ENCODE peak calls at places on chromosome 19, in six cellular contexts. K is Peyer's patch, L is right atrium auricular region, R is breast epithelium, U is lung, X is stomach. H is an unnamed sample.

GRCh38 chr19:39631178-39631577 is 24.5 kb upstream of the LGALS16 start:
- DNase-seq in K (no peak), L (no peak), R (no peak), U (no peak), X (no peak), H (no peak)

GRCh38 chr19:17932485-17933338 is at the start of gene CCDC124:
- DNase-seq in K (peak), L (peak), R (peak), U (peak), X (peak), H (peak)

GRCh38 chr19:34503546-34504272 is 22.2 kb downstream of the WTIP start:
- DNase-seq in K (no peak), L (peak), R (no peak), U (no peak), X (peak), H (no peak)

GRCh38 chr19:15453091-15453498 is 3.3 kb upstream of the WIZ start:
- DNase-seq in K (no peak), L (no peak), R (no peak), U (no peak), X (no peak), H (no peak)

GRCh38 chr19:33430674-33431277 is 57.3 kb downstream of the CEBPG start:
- DNase-seq in K (peak), L (no peak), R (peak), U (peak), X (peak), H (peak)

GRCh38 chr19:793775-794174 is 3.5 kb upstream of the PTBP1 start:
- DNase-seq in K (no peak), L (no peak), R (no peak), U (no peak), X (no peak), H (no peak)

GRCh38 chr19:6767081-6767356 is 216 bp downstream of the SH2D3A start:
- DNase-seq in K (no peak), L (no peak), R (no peak), U (no peak), X (no peak), H (no peak)

GRCh38 chr19:39001016-39001415 is 25.5 kb upstream of the FBXO17 start:
- DNase-seq in K (no peak), L (no peak), R (no peak), U (no peak), X (no peak), H (peak)

GRCh38 chr19:41998246-41999020 is 4.4 kb upstream of the ATP1A3 start:
- DNase-seq in K (no peak), L (no peak), R (no peak), U (no peak), X (peak), H (peak)

GRCh38 chr19:51784922-51785690 is 9.9 kb upstream of the FPR3 start:
- DNase-seq in K (no peak), L (peak), R (peak), U (peak), X (no peak), H (no peak)

GRCh38 chr19:41352609-41353465 is 885 bp downstream of the TGFB1 start:
- DNase-seq in K (peak), L (peak), R (peak), U (peak), X (peak), H (peak)

GRCh38 chr19:6056801-6057650 is 53.3 kb downstream of the RFX2 start:
- DNase-seq in K (no peak), L (peak), R (peak), U (peak), X (peak), H (no peak)

GRCh38 chr19:33905937-33906577 is 109.4 kb downstream of the KCTD15 start:
- DNase-seq in K (no peak), L (peak), R (peak), U (peak), X (peak), H (no peak)

GRCh38 chr19:280541-281007 is 10.6 kb downstream of the PLPP2 start:
- DNase-seq in K (no peak), L (peak), R (no peak), U (no peak), X (no peak), H (no peak)

GRCh38 chr19:51971624-51972023 is 15.0 kb downstream of the ZNF350 start:
- DNase-seq in K (no peak), L (no peak), R (no peak), U (no peak), X (no peak), H (peak)

DNA sequence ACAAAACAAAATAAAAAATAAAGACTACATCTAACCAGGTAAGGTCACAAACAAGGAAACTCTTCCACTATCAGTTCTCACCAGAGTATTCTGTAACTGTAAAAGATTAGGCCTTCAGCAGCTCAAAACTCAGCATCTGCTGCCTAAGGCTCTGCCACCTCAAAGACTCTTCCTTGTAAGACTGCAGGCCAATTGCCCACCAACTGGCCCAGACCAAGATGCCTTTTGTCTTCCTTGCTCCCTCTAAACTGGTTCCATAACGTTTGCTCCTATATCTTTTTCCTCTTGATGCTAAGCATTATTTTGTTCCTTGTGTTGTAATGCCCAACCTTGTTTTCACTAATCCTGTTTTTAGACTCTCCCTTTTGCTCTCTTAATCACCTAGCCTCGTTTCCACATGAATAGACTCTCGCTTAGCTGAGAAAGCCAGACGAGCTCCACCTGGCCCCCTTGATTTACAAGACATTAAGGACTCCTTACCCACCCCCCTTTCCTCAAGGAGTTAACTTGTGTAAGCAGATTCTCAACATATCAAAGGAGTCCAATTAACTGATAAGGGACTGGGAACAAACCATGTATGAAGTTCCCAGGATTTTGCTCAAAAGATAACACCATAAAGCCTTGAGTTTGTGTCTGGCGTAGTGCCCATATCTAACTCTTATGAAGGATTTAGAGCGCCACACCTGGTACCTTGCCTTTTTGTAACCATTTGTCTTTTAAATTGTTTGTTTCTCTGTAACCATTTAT is 1.5 kb downstream of the ZNF814 start:
- DNase-seq in K (no peak), L (no peak), R (no peak), U (no peak), X (no peak), H (peak)
- TF ChIP-seq CTCF in K (no peak), L (no peak), R (no peak), U (no peak), X (no peak), H (no peak)

GRCh38 chr19:4042731-4043082 is 24.0 kb downstream of the ZBTB7A start:
- DNase-seq in K (no peak), L (no peak), R (peak), U (peak), X (peak), H (no peak)
- H3K4me3 ChIP-seq in K (no peak), L (no peak), R (peak), U (no peak), X (no peak), H (no peak)

DNA sequence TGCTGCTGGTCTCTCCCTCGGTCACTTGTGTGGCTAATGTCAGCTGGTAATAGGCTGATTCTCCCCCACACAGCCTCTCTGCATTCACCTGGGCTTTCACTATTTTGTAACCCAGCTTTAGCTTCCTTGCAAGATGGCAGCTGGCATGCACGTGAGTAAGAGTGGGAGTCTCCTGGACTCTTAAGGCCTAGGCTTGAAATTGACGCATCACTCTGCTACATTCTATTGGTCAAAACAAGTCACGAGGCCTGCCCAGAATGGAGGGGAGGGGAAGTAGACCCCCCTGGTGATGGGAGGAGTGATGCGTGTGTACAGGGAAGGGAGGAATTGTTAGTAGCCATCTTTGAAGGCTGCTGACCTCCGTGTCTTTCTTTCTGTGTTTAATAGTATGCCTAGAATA is 24.9 kb upstream of the PNMA8B start:
- DNase-seq in K (no peak), L (no peak), R (no peak), U (no peak), X (no peak), H (no peak)
- TF ChIP-seq CTCF in K (no peak), L (no peak), R (no peak), U (no peak), X (no peak), H (no peak)

DNA sequence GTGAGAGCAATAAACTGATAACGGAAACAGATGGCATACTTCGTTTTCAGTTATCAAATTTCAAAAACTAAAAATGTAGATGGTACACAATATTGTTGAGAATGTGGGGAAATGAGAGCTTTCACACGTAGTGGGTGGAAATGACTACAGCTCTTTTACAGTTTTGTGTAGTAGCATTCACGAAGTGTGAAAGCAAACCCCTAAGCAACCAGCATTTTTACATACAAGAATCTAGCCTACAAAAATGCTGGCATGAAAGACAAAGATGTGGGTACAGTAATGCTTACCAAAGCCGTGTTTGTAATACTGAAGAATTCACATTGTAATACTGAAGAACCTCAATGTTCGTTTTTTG is 6.3 kb upstream of the ZNF283 start:
- DNase-seq in K (no peak), L (no peak), R (no peak), U (no peak), X (no peak), H (no peak)
- H3K4me3 ChIP-seq in K (peak), L (peak), R (peak), U (no peak), X (peak), H (peak)

DNA sequence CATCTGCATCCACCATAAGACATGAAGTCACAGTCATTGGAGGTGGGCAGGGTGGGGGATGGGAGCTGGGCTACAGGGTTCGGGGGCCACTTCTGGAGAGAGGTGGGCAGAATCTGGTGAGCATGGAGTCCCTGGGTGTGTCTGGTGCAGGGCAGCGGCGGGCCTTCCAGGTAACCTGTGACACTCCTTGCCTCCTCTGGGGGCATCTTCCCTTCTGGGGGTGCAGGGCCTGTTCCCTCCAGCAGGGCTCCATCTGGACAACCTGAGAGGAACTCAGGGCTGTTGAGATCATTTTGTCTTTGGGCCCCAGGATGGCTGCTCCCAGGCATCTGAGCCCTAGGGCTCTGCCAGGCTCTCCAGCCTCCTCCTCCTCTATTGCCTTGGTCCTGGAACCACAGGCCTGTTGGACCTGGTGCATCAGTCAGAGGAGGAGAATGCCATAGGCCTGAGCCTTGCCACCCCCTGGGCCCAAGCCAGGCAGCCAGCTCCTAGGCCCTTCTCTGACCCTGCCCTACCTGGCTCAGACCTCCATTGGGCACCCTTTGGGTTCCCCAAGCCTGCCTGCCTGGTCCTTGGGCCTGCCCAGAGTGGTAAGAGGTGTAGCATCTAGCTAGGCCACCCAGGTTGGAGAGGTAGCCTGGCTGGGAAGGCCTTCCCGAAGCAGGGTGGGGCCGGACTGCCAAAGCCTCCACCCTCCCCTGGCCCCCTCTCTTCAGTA is 13.4 kb downstream of the LYL1 start:
- DNase-seq in K (no peak), L (no peak), R (no peak), U (no peak), X (no peak), H (peak)
- TF ChIP-seq CTCF in K (no peak), L (no peak), R (peak), U (no peak), X (no peak), H (peak)

DNA sequence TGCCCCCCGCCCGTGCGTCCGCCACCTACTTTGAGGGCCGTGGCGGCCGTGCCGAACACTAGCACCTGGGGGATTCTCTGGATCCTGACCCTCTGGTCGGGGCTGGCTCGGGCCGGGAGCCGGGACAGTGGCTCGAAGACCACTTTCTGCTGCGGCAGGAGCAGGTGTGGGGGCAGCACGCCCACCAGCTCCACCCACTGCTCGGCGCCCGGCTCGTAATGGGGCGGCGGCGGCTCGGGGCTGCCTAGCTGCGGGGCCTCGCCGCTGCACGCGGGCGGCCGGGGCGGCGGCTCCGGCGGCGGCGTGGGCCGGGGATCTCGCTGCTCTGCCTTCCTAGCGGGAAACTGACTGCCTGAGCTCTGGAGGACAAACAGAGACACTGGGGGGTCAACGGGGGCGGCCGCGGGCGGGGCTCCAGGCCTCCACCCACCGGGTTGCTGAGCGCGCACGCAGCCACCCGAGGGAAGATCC is 26.4 kb downstream of the DCAF15 start:
- DNase-seq in K (no peak), L (no peak), R (no peak), U (no peak), X (no peak), H (no peak)
- H3K4me3 ChIP-seq in K (peak), L (peak), R (peak), U (no peak), X (peak), H (no peak)

GRCh38 chr19:48196933-48197665 is 26.6 kb downstream of the ZSWIM9 start:
- DNase-seq in K (no peak), L (no peak), R (no peak), U (no peak), X (no peak), H (peak)

GRCh38 chr19:48195106-48195830 is 24.8 kb downstream of the ZSWIM9 start:
- DNase-seq in K (no peak), L (no peak), R (no peak), U (no peak), X (no peak), H (no peak)

GRCh38 chr19:48196321-48196761 is 25.9 kb downstream of the ZSWIM9 start:
- DNase-seq in K (no peak), L (no peak), R (peak), U (no peak), X (no peak), H (no peak)

GRCh38 chr19:48192750-48193149 is 22.3 kb downstream of the ZSWIM9 start:
- DNase-seq in K (no peak), L (no peak), R (no peak), U (no peak), X (no peak), H (no peak)

DNA sequence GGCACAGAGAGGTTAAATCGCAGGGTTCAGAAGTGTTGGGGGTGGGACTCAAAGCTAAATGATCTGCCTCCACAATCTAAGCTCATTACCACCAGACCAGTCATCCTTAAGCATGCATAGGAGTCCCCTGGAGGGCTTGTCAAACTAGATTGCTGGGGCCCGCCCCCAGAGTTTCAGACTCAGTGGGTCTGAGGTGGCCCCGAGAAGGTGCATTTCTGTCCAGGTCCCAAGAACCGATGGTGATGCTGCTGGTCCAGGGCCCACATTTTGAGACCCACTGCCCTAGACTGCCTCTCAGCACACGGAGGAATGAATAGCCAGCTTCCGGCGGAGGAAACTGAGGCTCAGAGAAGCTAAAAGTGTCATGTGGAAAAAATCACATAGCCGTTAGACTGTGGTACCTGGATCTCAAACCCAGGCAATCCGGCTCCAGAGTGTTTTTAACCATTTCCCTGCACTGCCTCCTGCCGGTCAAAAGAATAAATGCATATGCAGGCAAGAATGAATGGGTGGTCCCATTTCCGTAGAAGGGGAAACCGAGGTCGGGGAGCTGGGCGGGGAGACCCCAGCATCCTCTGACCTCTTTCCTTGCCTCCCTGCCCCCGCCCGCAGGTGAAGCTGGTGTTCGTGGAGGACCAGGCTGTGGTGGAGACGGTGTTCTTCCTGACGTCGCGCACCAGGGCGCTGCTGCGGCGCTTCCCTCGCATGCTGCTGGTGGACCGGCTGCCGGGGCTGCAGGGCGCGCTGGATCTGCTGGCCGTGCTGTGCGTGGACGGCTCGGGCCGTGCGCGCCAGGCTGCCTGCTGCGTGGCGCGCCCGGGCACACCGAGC is 23.8 kb downstream of the ZSWIM9 start:
- DNase-seq in K (no peak), L (no peak), R (no peak), U (no peak), X (no peak), H (peak)
- TF ChIP-seq CTCF in K (peak), L (peak), R (peak), U (no peak), X (no peak), H (peak)

GRCh38 chr19:54612428-54612827 is 17.9 kb upstream of the LILRB1 start:
- DNase-seq in K (no peak), L (no peak), R (no peak), U (no peak), X (no peak), H (no peak)
- H3K4me3 ChIP-seq in K (no peak), L (no peak), R (no peak), U (no peak), X (no peak), H (no peak)

H was measured in WERI-Rb-1.